ENCODE peak calls at places on chromosomes 5 and 9, in four cellular contexts. W is A673, R is cardiac muscle cell, E is right cardiac atrium. I is an unnamed sample. For H3K4me1, the result is how much of the 10 kb centered on the place peaks cover.

GRCh38 chr5:131622633-131623032 is 12.4 kb downstream of the RAPGEF6 start:
- DNase-seq in W (no peak), R (peak), E (no peak), I (peak)

GRCh38 chr9:87862536-87863268 is 20.0 kb upstream of the SPATA31E1 start:
- DNase-seq in W (no peak), R (peak), E (no peak), I (peak)

GRCh38 chr5:176697267-176697928 is 50.1 kb downstream of the TSPAN17 start:
- DNase-seq in W (no peak), R (no peak), E (peak), I (peak)

GRCh38 chr9:129276486-129277260 is 98.6 kb upstream of the IER5L start:
- DNase-seq in W (no peak), R (no peak), E (no peak), I (peak)

GRCh38 chr5:105762728-105763127 is 1908.0 kb downstream of the EFNA5 start:
- DNase-seq in W (no peak), R (no peak), E (no peak), I (no peak)

GRCh38 chr9:84173961-84174360 is 166.6 kb downstream of the SLC28A3 start:
- DNase-seq in W (no peak), R (no peak), E (no peak), I (no peak)

GRCh38 chr9:129823163-129823933 is 588 bp downstream of the TOR1A start:
- DNase-seq in W (peak), R (peak), E (peak), I (peak)

GRCh38 chr9:90773593-90773992 is 28.0 kb upstream of the SYK start:
- DNase-seq in W (no peak), R (no peak), E (no peak), I (no peak)

GRCh38 chr5:170597109-170597741 is 93.4 kb downstream of the KCNIP1 start:
- DNase-seq in W (peak), R (peak), E (no peak), I (peak)

GRCh38 chr5:82440041-82440440 is 161.9 kb upstream of the RPS23 start:
- DNase-seq in W (no peak), R (peak), E (no peak), I (no peak)

GRCh38 chr5:82447913-82448312 is 169.8 kb upstream of the RPS23 start:
- DNase-seq in W (no peak), R (peak), E (no peak), I (no peak)

GRCh38 chr5:82448374-82448773 is 170.2 kb upstream of the RPS23 start:
- DNase-seq in W (no peak), R (no peak), E (no peak), I (no peak)

GRCh38 chr5:82446765-82447164 is 168.6 kb upstream of the RPS23 start:
- DNase-seq in W (no peak), R (no peak), E (no peak), I (no peak)

DNA sequence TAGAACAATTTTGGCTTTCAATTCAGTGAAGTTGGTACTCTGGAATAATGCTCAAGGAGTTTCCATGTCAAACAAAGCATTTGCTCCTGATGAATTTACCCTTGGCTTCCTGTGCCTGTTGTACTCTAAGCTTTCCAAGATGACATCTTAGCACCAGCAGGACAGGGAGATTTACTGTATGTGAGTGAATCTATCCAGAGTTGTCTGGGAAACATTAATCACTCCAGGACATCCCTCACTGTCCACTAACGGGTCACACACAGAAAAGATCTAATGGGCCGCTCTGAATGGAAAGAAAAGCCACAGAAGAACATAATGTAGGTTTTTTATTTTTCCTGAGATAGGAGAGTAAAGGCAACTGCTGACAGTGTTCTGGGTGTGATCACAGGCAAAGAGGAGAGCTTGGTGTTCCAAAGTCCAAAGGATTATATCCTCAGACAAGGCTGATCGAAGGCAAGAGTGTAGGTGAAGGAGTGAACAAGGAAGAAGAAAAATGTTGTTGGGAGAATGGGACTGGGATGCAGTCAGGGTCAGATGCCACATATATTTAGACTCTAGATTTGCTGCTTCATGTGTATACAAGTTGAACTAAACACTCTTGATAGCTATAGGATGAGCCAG is 167.7 kb upstream of the RPS23 start:
- DNase-seq in W (no peak), R (no peak), E (no peak), I (no peak)
- H3K4me1 ChIP-seq in W (under half), R (under half), E (under half), I (under half)

DNA sequence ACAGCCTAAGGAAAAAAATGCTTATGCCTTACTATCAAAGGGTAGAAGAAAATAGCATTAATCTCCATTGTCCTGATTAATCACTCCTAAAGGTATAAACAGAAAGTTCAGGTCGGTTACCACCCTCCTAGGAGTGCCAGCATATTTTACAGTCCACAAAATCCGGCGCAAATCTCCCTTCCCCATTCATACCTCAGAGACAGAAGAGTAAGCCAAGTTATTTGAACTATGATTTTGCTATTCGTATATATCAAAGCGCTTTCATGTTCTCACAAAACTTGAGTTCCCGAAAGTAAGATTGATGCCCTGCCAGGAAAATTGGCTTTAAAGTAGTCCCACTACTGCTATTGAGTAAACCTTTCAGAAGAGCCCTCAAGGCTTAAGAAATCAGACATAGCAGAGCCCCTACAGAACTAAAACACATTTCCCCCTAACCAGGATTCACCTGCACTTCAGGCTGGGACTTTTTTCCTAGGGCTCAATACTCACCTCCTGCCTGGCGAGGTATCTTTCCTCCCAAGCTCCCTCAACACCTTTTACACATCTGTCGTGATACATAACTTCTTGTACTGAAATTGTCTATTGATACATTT is 21.8 kb upstream of the TRIM36 start:
- DNase-seq in W (no peak), R (no peak), E (no peak), I (no peak)
- H3K4me1 ChIP-seq in W (under half), R (under half), E (under half), I (under half)

GRCh38 chr9:93031629-93032431 is 26.7 kb upstream of the SUSD3 start:
- DNase-seq in W (no peak), R (no peak), E (peak), I (peak)

GRCh38 chr9:93035106-93035660 is 23.3 kb upstream of the SUSD3 start:
- DNase-seq in W (no peak), R (no peak), E (no peak), I (peak)

GRCh38 chr9:93033541-93033940 is 25.0 kb upstream of the SUSD3 start:
- DNase-seq in W (no peak), R (peak), E (no peak), I (peak)

GRCh38 chr9:93030642-93031628 is 27.6 kb upstream of the SUSD3 start:
- DNase-seq in W (no peak), R (no peak), E (no peak), I (peak)

DNA sequence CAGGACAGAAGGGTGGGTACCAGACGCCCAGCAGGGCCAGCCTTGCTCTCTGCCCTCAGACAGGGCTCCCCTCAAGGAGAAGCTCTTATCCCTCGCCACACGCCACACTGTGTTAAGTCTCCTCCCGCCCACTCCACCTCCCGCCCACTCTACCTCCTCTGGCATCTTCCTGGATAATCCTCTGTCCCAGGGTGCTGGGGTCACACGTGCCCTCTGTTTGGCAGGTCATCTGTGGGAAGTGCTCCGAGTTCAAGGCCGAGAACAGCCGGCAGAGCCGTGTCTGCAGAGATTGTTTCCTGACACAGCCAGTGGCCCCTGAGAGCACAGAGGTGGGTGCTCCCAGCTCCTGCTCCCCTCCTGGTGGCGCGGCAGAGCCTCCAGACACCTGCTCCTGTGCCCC is 26.0 kb upstream of the SUSD3 start:
- DNase-seq in W (no peak), R (no peak), E (peak), I (peak)
- H3K4me1 ChIP-seq in W (under half), R (under half), E (under half), I (under half)

GRCh38 chr5:74540582-74540981 is 99.9 kb downstream of the ENC1 start:
- DNase-seq in W (no peak), R (peak), E (no peak), I (no peak)
- H3K4me1 ChIP-seq in W (half or more), R (under half), E (under half), I (under half)

I was measured in osteoblast.